ENCODE peak calls at places on chromosome 11, in four cellular contexts. One of them, this sample, is unnamed. For H3K4me1 and H4K20me1, the result is how much of the 10 kb centered on the place peaks cover.

GRCh38 chr11:73072935-73073481 is 69.1 kb downstream of the FCHSD2 start:
- DNase-seq in PC-9: peak
- DNase-seq in IMR-90: peak
- DNase-seq in H9: no peak
- DNase-seq in this sample: peak

GRCh38 chr11:116537121-116537520 is 235.7 kb downstream of the BUD13 start:
- DNase-seq in IMR-90: no peak
- DNase-seq in H9: no peak
- DNase-seq in PC-9: no peak
- DNase-seq in this sample: no peak

GRCh38 chr11:69055598-69056516 is 7.1 kb downstream of the TPCN2 start:
- DNase-seq in H9: no peak
- DNase-seq in IMR-90: no peak
- DNase-seq in PC-9: no peak
- DNase-seq in this sample: peak

GRCh38 chr11:18111005-18111404 is 5.1 kb upstream of the SAAL1 start:
- DNase-seq in H9: no peak
- DNase-seq in IMR-90: no peak
- DNase-seq in PC-9: no peak
- DNase-seq in this sample: no peak

GRCh38 chr11:113690619-113691569 is 15.2 kb downstream of the TMPRSS5 start:
- DNase-seq in IMR-90: peak
- DNase-seq in H9: peak
- DNase-seq in PC-9: peak
- DNase-seq in this sample: peak

GRCh38 chr11:105211806-105212531 is 72.4 kb upstream of the CARD18 start:
- DNase-seq in PC-9: no peak
- DNase-seq in H9: no peak
- DNase-seq in IMR-90: peak
- DNase-seq in this sample: no peak

GRCh38 chr11:47797633-47798032 is 30.5 kb upstream of the FNBP4 start:
- DNase-seq in IMR-90: peak
- DNase-seq in PC-9: no peak
- DNase-seq in H9: no peak
- DNase-seq in this sample: no peak

GRCh38 chr11:113375402-113375801 is 12.2 kb upstream of the ANKK1 start:
- DNase-seq in H9: no peak
- DNase-seq in IMR-90: no peak
- DNase-seq in PC-9: no peak
- DNase-seq in this sample: no peak

DNA sequence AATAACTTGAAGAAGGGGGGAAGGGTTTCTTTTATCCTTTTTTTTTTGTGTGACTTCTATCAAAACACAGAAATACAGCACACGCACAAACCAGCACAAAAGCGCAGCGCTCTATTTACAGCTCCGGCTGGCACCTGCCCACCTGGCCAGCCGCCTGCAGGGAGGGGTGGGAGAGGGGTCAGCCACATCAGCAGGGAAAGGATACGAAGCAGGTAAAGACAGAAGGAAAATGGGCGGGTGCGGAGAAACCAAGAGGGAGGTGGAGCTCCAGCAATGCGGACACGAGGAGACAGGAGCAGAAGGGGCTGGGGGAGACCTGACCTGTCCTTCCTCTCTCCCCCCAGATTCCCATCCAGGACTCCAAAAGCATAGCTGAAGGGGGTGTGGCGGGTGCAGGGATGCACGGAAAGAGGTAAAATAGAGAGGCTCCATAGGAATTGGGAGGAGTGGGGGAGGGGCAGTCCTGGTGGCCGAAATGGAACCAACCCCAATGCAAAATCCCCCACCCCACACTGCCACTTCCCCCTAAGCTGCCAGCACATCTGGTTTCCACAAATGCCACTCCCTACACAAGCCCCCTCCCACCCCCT is 14.1 kb downstream of the CXCR5 start:
- DNase-seq in PC-9: no peak
- DNase-seq in H9: no peak
- DNase-seq in IMR-90: no peak
- DNase-seq in this sample: no peak
- H3K4me2 ChIP-seq in PC-9: no peak
- H3K4me2 ChIP-seq in H9: no peak
- H3K4me2 ChIP-seq in IMR-90: no peak
- H3K4me2 ChIP-seq in this sample: peak

GRCh38 chr11:62504158-62504973 is 42.2 kb downstream of the AHNAK start:
- DNase-seq in H9: peak
- DNase-seq in PC-9: peak
- DNase-seq in IMR-90: no peak
- DNase-seq in this sample: no peak
- H3K4me1 ChIP-seq in H9: under half
- H3K4me1 ChIP-seq in PC-9: under half
- H3K4me1 ChIP-seq in IMR-90: under half
- H3K4me1 ChIP-seq in this sample: under half

GRCh38 chr11:55106391-55106790 is 155.6 kb upstream of the TRIM48 start:
- DNase-seq in IMR-90: no peak
- DNase-seq in H9: no peak
- DNase-seq in PC-9: no peak
- DNase-seq in this sample: no peak
- H4K20me1 ChIP-seq in IMR-90: under half
- H4K20me1 ChIP-seq in H9: under half
- H4K20me1 ChIP-seq in PC-9: under half
- H4K20me1 ChIP-seq in this sample: under half

GRCh38 chr11:30433831-30434230 is 110.9 kb downstream of the ARL14EP start:
- DNase-seq in H9: no peak
- DNase-seq in PC-9: no peak
- DNase-seq in IMR-90: no peak
- DNase-seq in this sample: no peak
- H3K4me2 ChIP-seq in H9: no peak
- H3K4me2 ChIP-seq in PC-9: no peak
- H3K4me2 ChIP-seq in IMR-90: no peak
- H3K4me2 ChIP-seq in this sample: no peak

DNA sequence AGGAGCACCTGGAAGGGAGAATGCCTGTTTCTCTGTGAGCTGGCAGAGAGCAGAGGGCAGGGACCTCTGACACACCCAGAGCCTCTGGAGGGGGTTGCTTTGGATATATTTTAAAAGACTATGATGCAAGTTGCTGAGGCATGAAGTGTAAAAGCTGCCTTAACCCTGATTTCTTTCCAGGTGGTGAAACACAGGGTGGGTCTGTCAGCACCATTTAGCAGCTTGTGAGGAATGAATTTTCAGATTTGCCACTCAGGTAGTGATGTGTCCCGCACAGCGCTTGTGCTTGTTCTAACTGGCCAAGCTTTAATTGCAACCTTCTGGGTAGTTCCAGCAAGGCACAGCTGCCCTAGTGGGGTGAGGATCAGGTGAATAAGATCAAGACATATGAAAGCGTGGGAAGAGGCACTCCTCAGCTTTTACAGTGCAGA is 90.2 kb downstream of the SWAP70 start:
- DNase-seq in PC-9: no peak
- DNase-seq in IMR-90: no peak
- DNase-seq in H9: no peak
- DNase-seq in this sample: peak
- H3K4me1 ChIP-seq in PC-9: under half
- H3K4me1 ChIP-seq in IMR-90: under half
- H3K4me1 ChIP-seq in H9: under half
- H3K4me1 ChIP-seq in this sample: half or more

GRCh38 chr11:67433536-67434394 is 3.7 kb downstream of the PTPRCAP start:
- DNase-seq in H9: no peak
- DNase-seq in PC-9: peak
- DNase-seq in IMR-90: no peak
- DNase-seq in this sample: no peak
- H4K20me1 ChIP-seq in H9: under half
- H4K20me1 ChIP-seq in PC-9: under half
- H4K20me1 ChIP-seq in IMR-90: under half
- H4K20me1 ChIP-seq in this sample: under half

GRCh38 chr11:100573911-100574513 is 113.1 kb upstream of the ARHGAP42 start:
- DNase-seq in IMR-90: no peak
- DNase-seq in PC-9: no peak
- DNase-seq in H9: no peak
- DNase-seq in this sample: no peak

GRCh38 chr11:100574894-100575769 is 112.0 kb upstream of the ARHGAP42 start:
- DNase-seq in IMR-90: peak
- DNase-seq in H9: no peak
- DNase-seq in PC-9: no peak
- DNase-seq in this sample: no peak

GRCh38 chr11:100578966-100579365 is 108.1 kb upstream of the ARHGAP42 start:
- DNase-seq in H9: peak
- DNase-seq in IMR-90: peak
- DNase-seq in PC-9: peak
- DNase-seq in this sample: no peak

GRCh38 chr11:100581318-100581717 is 105.8 kb upstream of the ARHGAP42 start:
- DNase-seq in H9: no peak
- DNase-seq in PC-9: no peak
- DNase-seq in IMR-90: no peak
- DNase-seq in this sample: no peak

DNA sequence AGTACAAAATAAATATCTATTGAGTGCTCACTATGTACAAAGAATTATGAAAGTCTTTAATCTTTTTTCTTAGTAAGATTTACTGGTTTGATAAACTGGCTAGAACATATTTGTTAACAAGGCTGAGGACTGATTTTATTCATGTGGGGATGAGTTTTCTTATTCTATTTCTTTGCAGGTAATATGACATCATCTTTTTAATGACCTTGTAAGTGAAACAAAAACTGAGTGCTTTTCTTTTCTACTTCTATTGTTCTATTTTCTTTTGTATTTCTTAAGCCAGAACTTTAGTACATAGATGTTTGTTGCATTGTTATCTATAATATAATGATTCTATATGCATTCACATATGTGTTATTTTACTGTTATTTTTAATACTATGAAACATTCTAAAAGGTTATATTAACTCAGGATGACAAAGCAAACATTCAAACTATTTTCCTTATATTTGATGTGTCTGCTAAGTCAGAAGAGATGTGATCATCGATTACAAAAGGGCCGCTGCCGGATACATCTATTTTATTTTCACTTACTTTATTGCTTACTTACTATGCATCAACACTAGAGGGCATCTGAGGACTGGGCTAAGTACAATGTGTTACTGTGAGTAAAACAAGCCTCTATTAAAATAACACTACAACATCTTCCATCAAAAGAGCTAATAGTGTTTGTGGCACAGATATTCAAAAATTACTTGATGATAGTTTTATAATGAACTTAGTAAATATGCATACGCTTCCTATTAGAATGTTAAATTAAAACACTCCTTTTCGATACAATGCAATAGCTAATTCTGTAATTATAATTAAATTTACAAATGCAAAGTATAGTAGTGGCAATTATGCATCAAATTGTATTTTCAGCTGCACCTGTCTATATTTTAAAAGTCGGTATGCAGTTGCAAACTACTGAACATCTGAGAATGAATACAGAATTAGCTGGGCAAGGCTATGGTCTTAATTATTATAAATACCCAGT is 110.8 kb upstream of the ARHGAP42 start:
- DNase-seq in H9: no peak
- DNase-seq in IMR-90: peak
- DNase-seq in PC-9: peak
- DNase-seq in this sample: peak
- H3K4me2 ChIP-seq in H9: no peak
- H3K4me2 ChIP-seq in IMR-90: no peak
- H3K4me2 ChIP-seq in PC-9: peak
- H3K4me2 ChIP-seq in this sample: no peak

DNA sequence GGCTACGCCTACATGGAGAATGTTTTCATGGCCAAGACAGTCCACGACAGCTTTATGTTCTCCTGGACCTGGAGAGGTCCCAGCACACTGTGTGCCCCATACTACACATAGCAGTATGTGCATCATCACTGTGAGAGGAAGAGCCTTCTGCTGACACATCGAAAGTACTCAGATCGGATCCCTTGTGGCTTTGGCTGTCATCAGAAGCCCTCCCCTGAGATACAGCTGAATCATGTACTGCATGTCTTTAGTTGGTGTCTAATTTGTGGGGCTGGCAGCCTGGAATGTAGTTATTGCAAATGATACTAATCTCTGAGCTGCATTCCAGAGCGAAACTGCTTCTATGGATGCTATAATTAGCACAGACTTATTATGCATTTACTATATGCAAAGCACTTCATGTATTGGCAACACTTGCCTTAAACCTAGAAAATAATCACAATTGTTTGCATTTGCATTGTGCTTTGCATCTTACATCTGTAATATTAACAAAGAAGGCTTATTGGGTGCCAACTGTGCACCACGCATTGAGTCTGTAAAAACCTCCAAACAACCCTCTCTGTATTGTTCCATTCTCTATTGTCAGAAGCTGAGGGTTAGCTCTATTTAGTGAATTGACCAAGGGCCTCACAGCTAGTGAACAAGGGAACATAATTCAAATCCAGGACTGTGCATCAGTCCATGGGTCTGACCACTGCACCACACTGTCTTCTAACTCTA is 89.2 kb upstream of the CRTAM start:
- DNase-seq in PC-9: no peak
- DNase-seq in IMR-90: peak
- DNase-seq in H9: no peak
- DNase-seq in this sample: peak
- H3K4me1 ChIP-seq in PC-9: under half
- H3K4me1 ChIP-seq in IMR-90: under half
- H3K4me1 ChIP-seq in H9: under half
- H3K4me1 ChIP-seq in this sample: half or more